ENCODE peak calls at places on chromosomes 6 and 20, in ten cellular contexts. P is NCI-H2081; U is KG1; B is NCI-H1092 treated with DMSO at 0.1 percent for 48 hours; K is activated CD4-positive, alpha-beta T cell treated with anti-CD3 and anti-CD28 coated beads for 24 hours; A is NCI-H187; R is right lobe of liver; T is stimulated activated CD4-positive, alpha-beta T cell treated with anti-CD3 and anti-CD28 coated beads, Interleukin-1b, Interleukin-23, amount 100 ng/mL, for 4 hours; X is T-cell; I is NCI-H524. Y is an unnamed sample.

GRCh38 chr6:159125977-159126376 is 43.2 kb upstream of the FNDC1 start:
- DNase-seq in T (no peak), U (no peak), K (no peak), B (no peak), I (no peak), X (no peak), P (no peak), A (no peak), R (no peak), Y (no peak)

GRCh38 chr6:14371530-14371929 is 254.0 kb downstream of the CD83 start:
- DNase-seq in B (no peak), K (no peak), R (no peak), T (no peak), X (no peak), P (no peak), A (no peak), I (no peak), U (no peak), Y (no peak)

GRCh38 chr6:95496769-95497426 is 80.4 kb upstream of the MANEA start:
- DNase-seq in R (peak), A (no peak), I (no peak), X (no peak), T (no peak), P (no peak), K (no peak), U (no peak), B (no peak), Y (no peak)

GRCh38 chr6:32166411-32167061 is 2.1 kb downstream of the EGFL8 start:
- DNase-seq in X (no peak), B (no peak), P (no peak), I (no peak), T (no peak), A (no peak), R (no peak), K (no peak), U (no peak), Y (no peak)

GRCh38 chr20:45311589-45312211 is 3.6 kb upstream of the MATN4 start:
- DNase-seq in P (peak), I (no peak), X (peak), B (peak), A (no peak), R (peak), T (peak), K (peak), U (no peak), Y (no peak)

GRCh38 chr20:34528921-34529297 is 12.7 kb downstream of the DYNLRB1 start:
- DNase-seq in B (no peak), X (no peak), A (no peak), I (no peak), K (no peak), P (no peak), R (no peak), U (no peak), T (no peak), Y (no peak)

GRCh38 chr6:124870611-124871201 is 91.5 kb upstream of the RNF217 start:
- DNase-seq in X (no peak), P (no peak), T (no peak), B (peak), A (no peak), I (no peak), U (no peak), K (no peak), R (no peak), Y (no peak)

GRCh38 chr6:139173172-139173571 is 38.3 kb downstream of the HECA start:
- DNase-seq in I (no peak), T (no peak), R (no peak), B (no peak), P (no peak), U (no peak), K (no peak), A (no peak), X (no peak), Y (no peak)

GRCh38 chr20:24734139-24734538 is 214.9 kb upstream of the CST7 start:
- DNase-seq in I (no peak), T (no peak), P (no peak), K (no peak), X (no peak), B (no peak), R (no peak), U (no peak), A (no peak), Y (no peak)

GRCh38 chr6:87660226-87660886 is 41.7 kb downstream of the AKIRIN2 start:
- DNase-seq in X (no peak), T (no peak), I (no peak), U (no peak), P (no peak), A (no peak), K (no peak), R (no peak), B (no peak), Y (no peak)

GRCh38 chr20:47129306-47129705 is 227.2 kb downstream of the ZMYND8 start:
- DNase-seq in I (no peak), X (no peak), P (no peak), A (no peak), U (no peak), K (no peak), T (no peak), B (no peak), R (no peak), Y (no peak)

GRCh38 chr6:168292911-168293310 is 26.7 kb downstream of the DACT2 start:
- DNase-seq in X (no peak), B (peak), A (peak), K (no peak), I (no peak), U (no peak), R (peak), T (no peak), P (peak), Y (peak)

GRCh38 chr6:88048556-88048955 is 915 bp downstream of the SPACA1 start:
- DNase-seq in K (no peak), A (no peak), T (no peak), U (no peak), I (no peak), B (no peak), P (no peak), X (no peak), R (no peak), Y (no peak)

GRCh38 chr6:136628996-136629395 is 78.8 kb upstream of the MAP7 start:
- DNase-seq in T (no peak), I (no peak), A (no peak), U (no peak), P (no peak), X (no peak), R (no peak), K (no peak), B (no peak), Y (no peak)

GRCh38 chr6:134065706-134066105 is 13.3 kb upstream of the SLC2A12 start:
- DNase-seq in A (no peak), X (no peak), T (no peak), R (no peak), B (peak), U (no peak), I (peak), P (no peak), K (no peak), Y (no peak)

GRCh38 chr20:37524221-37524700 is 3.2 kb downstream of the NNAT start:
- DNase-seq in B (no peak), U (no peak), P (no peak), T (no peak), I (peak), K (no peak), R (no peak), X (no peak), A (peak), Y (no peak)

GRCh38 chr6:1264619-1265445 is 47.1 kb upstream of the FOXQ1 start:
- DNase-seq in K (no peak), A (no peak), U (no peak), X (no peak), R (no peak), B (no peak), I (no peak), T (no peak), P (no peak), Y (no peak)

GRCh38 chr6:71309666-71310065 is 21.1 kb downstream of the OGFRL1 start:
- DNase-seq in I (peak), R (no peak), T (no peak), X (no peak), B (no peak), P (no peak), U (no peak), A (no peak), K (no peak), Y (no peak)

GRCh38 chr20:6708010-6708409 is 59.5 kb upstream of the BMP2 start:
- DNase-seq in B (no peak), P (no peak), T (no peak), X (no peak), K (no peak), R (peak), I (no peak), U (no peak), A (no peak), Y (no peak)

Y was measured in DMS79.